ENCODE peak calls at places on chromosome 7, in nine cellular contexts. One of them, this sample, is unnamed.

GRCh38 chr7:156094350-156095146 is 282.3 kb upstream of the SHH start:
- DNase-seq in stomach: no peak
- DNase-seq in IMR-90: no peak
- DNase-seq in brain microvascular endothelial cell: no peak
- DNase-seq in Panc1: no peak
- DNase-seq in left lung: no peak
- DNase-seq in left ventricle myocardium inferior: no peak
- DNase-seq in right lobe of liver: no peak
- DNase-seq in fibroblast of pulmonary artery: no peak
- DNase-seq in this sample: no peak

GRCh38 chr7:156652886-156653568 is 12.5 kb downstream of the RNF32 start:
- DNase-seq in Panc1: no peak
- DNase-seq in left ventricle myocardium inferior: no peak
- DNase-seq in left lung: no peak
- DNase-seq in right lobe of liver: no peak
- DNase-seq in IMR-90: peak
- DNase-seq in fibroblast of pulmonary artery: no peak
- DNase-seq in brain microvascular endothelial cell: peak
- DNase-seq in stomach: no peak
- DNase-seq in this sample: peak

GRCh38 chr7:35512716-35513115 is 182.2 kb downstream of the HERPUD2 start:
- DNase-seq in left ventricle myocardium inferior: no peak
- DNase-seq in IMR-90: no peak
- DNase-seq in right lobe of liver: peak
- DNase-seq in stomach: no peak
- DNase-seq in left lung: no peak
- DNase-seq in fibroblast of pulmonary artery: no peak
- DNase-seq in brain microvascular endothelial cell: no peak
- DNase-seq in Panc1: no peak
- DNase-seq in this sample: no peak

GRCh38 chr7:47371733-47372368 is 210.1 kb downstream of the TNS3 start:
- DNase-seq in right lobe of liver: peak
- DNase-seq in Panc1: no peak
- DNase-seq in left ventricle myocardium inferior: peak
- DNase-seq in left lung: peak
- DNase-seq in fibroblast of pulmonary artery: peak
- DNase-seq in stomach: peak
- DNase-seq in brain microvascular endothelial cell: peak
- DNase-seq in IMR-90: peak
- DNase-seq in this sample: peak

GRCh38 chr7:152522551-152522950 is 86.7 kb upstream of the KMT2C start:
- DNase-seq in Panc1: no peak
- DNase-seq in left lung: no peak
- DNase-seq in right lobe of liver: no peak
- DNase-seq in fibroblast of pulmonary artery: peak
- DNase-seq in brain microvascular endothelial cell: no peak
- DNase-seq in left ventricle myocardium inferior: peak
- DNase-seq in stomach: no peak
- DNase-seq in IMR-90: no peak
- DNase-seq in this sample: peak

GRCh38 chr7:51123322-51124021 is 193.1 kb downstream of the COBL start:
- DNase-seq in left lung: peak
- DNase-seq in stomach: no peak
- DNase-seq in IMR-90: peak
- DNase-seq in left ventricle myocardium inferior: no peak
- DNase-seq in brain microvascular endothelial cell: peak
- DNase-seq in fibroblast of pulmonary artery: peak
- DNase-seq in right lobe of liver: no peak
- DNase-seq in Panc1: peak
- DNase-seq in this sample: peak

GRCh38 chr7:143514995-143515735 is 37.5 kb downstream of the TAS2R41 start:
- DNase-seq in IMR-90: no peak
- DNase-seq in left ventricle myocardium inferior: no peak
- DNase-seq in right lobe of liver: no peak
- DNase-seq in brain microvascular endothelial cell: peak
- DNase-seq in Panc1: no peak
- DNase-seq in left lung: no peak
- DNase-seq in fibroblast of pulmonary artery: no peak
- DNase-seq in stomach: no peak
- DNase-seq in this sample: peak

GRCh38 chr7:158828343-158829020 is 827 bp downstream of the ESYT2 start:
- DNase-seq in left ventricle myocardium inferior: peak
- DNase-seq in left lung: peak
- DNase-seq in fibroblast of pulmonary artery: no peak
- DNase-seq in IMR-90: no peak
- DNase-seq in brain microvascular endothelial cell: no peak
- DNase-seq in right lobe of liver: peak
- DNase-seq in Panc1: no peak
- DNase-seq in stomach: peak
- DNase-seq in this sample: peak

GRCh38 chr7:39073432-39073831 is 95.7 kb downstream of the POU6F2 start:
- DNase-seq in left ventricle myocardium inferior: no peak
- DNase-seq in IMR-90: no peak
- DNase-seq in Panc1: no peak
- DNase-seq in left lung: peak
- DNase-seq in right lobe of liver: no peak
- DNase-seq in stomach: no peak
- DNase-seq in brain microvascular endothelial cell: no peak
- DNase-seq in fibroblast of pulmonary artery: no peak
- DNase-seq in this sample: peak

DNA sequence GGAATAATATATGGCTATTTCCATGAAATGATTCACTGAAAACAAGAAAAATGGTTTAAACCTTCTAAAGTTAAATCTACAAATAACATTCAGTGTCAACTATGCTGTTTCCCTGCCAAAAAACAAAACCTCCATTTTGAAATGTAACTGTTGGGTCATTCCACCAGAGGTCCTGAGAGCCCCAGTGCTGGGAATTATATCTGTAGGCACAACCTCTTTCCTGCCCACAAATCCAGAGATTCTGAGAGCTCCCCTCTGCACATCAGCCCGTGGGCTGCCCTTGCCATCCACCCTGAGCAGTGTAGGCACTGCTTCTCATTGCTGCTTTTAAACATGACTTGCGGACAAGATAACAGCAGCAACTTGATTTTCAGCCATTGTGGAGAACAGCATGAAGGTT is 198.6 kb downstream of the TMEM178B start:
- DNase-seq in IMR-90: no peak
- DNase-seq in fibroblast of pulmonary artery: no peak
- DNase-seq in left lung: no peak
- DNase-seq in Panc1: no peak
- DNase-seq in stomach: no peak
- DNase-seq in right lobe of liver: no peak
- DNase-seq in brain microvascular endothelial cell: no peak
- DNase-seq in left ventricle myocardium inferior: no peak
- DNase-seq in this sample: no peak
- H3K4me3 ChIP-seq in IMR-90: no peak
- H3K4me3 ChIP-seq in fibroblast of pulmonary artery: no peak
- H3K4me3 ChIP-seq in left lung: no peak
- H3K4me3 ChIP-seq in Panc1: no peak
- H3K4me3 ChIP-seq in stomach: no peak
- H3K4me3 ChIP-seq in right lobe of liver: no peak
- H3K4me3 ChIP-seq in brain microvascular endothelial cell: no peak
- H3K4me3 ChIP-seq in left ventricle myocardium inferior: no peak
- H3K4me3 ChIP-seq in this sample: no peak

GRCh38 chr7:608361-608760 is 88.7 kb upstream of the PDGFA start:
- DNase-seq in IMR-90: no peak
- DNase-seq in fibroblast of pulmonary artery: no peak
- DNase-seq in brain microvascular endothelial cell: no peak
- DNase-seq in stomach: no peak
- DNase-seq in left lung: no peak
- DNase-seq in right lobe of liver: no peak
- DNase-seq in left ventricle myocardium inferior: no peak
- DNase-seq in Panc1: no peak
- DNase-seq in this sample: no peak
- TF ChIP-seq CTCF in IMR-90: no peak
- TF ChIP-seq CTCF in fibroblast of pulmonary artery: no peak
- TF ChIP-seq CTCF in brain microvascular endothelial cell: no peak
- TF ChIP-seq CTCF in stomach: no peak
- TF ChIP-seq CTCF in left lung: no peak
- TF ChIP-seq CTCF in right lobe of liver: no peak
- TF ChIP-seq CTCF in left ventricle myocardium inferior: no peak
- TF ChIP-seq CTCF in Panc1: no peak
- TF ChIP-seq CTCF in this sample: no peak

DNA sequence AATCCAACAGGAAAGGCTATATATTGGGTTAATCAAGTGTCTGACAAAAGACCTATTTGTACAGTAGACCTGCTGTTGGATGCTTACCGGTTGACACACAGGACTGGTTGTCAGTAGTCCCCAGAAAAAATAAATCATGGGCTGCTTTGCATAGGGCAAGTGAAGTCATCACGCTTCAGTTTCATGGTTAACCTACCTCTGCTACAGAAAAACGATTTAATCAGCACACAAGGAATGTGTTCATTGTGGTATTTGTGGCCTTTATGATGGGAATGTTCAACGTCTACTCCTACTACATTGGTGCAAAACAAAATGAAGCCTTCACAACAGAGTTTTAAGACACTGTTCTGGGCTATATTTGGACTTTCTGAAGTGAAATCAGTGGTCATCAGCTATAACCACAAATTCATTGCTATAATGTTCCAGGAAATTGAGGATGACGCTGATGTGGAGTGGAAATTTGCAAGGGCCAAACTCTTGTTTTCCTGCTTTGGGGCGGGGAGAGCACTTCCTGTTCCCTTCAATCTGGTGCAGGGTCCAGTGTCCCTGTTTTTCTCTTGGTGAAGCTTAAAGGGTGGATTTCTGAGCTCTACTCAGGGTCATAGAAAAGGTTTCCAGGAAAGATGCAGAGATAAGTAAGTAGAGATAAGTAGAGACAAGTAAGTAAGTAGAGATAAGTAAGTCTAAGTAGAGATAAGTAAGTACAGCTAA is 39.3 kb upstream of the GGCT start:
- DNase-seq in brain microvascular endothelial cell: no peak
- DNase-seq in right lobe of liver: no peak
- DNase-seq in fibroblast of pulmonary artery: no peak
- DNase-seq in Panc1: no peak
- DNase-seq in left ventricle myocardium inferior: no peak
- DNase-seq in stomach: no peak
- DNase-seq in left lung: no peak
- DNase-seq in IMR-90: no peak
- DNase-seq in this sample: no peak
- H3K4me3 ChIP-seq in brain microvascular endothelial cell: no peak
- H3K4me3 ChIP-seq in right lobe of liver: no peak
- H3K4me3 ChIP-seq in fibroblast of pulmonary artery: no peak
- H3K4me3 ChIP-seq in Panc1: no peak
- H3K4me3 ChIP-seq in left ventricle myocardium inferior: no peak
- H3K4me3 ChIP-seq in stomach: no peak
- H3K4me3 ChIP-seq in left lung: no peak
- H3K4me3 ChIP-seq in IMR-90: no peak
- H3K4me3 ChIP-seq in this sample: no peak

GRCh38 chr7:30019387-30019786 is 7.1 kb downstream of the FKBP14 start:
- DNase-seq in stomach: no peak
- DNase-seq in right lobe of liver: no peak
- DNase-seq in left lung: no peak
- DNase-seq in fibroblast of pulmonary artery: no peak
- DNase-seq in IMR-90: no peak
- DNase-seq in brain microvascular endothelial cell: no peak
- DNase-seq in left ventricle myocardium inferior: no peak
- DNase-seq in Panc1: no peak
- DNase-seq in this sample: no peak
- TF ChIP-seq CTCF in stomach: no peak
- TF ChIP-seq CTCF in right lobe of liver: peak
- TF ChIP-seq CTCF in left lung: no peak
- TF ChIP-seq CTCF in fibroblast of pulmonary artery: peak
- TF ChIP-seq CTCF in IMR-90: peak
- TF ChIP-seq CTCF in brain microvascular endothelial cell: peak
- TF ChIP-seq CTCF in left ventricle myocardium inferior: no peak
- TF ChIP-seq CTCF in Panc1: no peak
- TF ChIP-seq CTCF in this sample: no peak

DNA sequence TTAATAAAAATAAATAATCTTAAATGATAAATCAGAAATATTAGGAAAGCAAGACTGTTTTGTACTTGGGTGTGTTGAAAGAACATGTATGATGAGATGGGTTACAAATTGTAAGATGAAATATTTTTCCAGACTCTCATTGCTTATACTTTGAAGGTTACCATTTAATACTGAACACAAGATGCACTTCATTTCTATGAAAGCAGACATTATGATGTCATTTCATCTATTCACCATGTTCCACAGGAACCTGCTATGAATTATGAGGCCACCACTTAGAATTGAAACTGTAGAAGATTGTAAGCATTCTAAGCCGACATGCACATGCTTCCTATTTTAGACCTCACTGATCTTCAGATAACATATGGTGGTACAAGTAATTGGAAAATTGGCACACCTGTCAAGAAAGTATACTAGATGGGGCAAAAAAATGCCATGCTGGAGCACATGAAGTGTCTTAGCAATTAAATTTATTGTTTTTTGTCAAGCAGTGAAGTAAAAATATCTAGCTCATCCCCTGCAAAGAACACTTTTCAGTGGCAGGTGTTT is 195.0 kb downstream of the PHF14 start:
- DNase-seq in Panc1: no peak
- DNase-seq in stomach: no peak
- DNase-seq in IMR-90: no peak
- DNase-seq in fibroblast of pulmonary artery: no peak
- DNase-seq in left ventricle myocardium inferior: no peak
- DNase-seq in brain microvascular endothelial cell: no peak
- DNase-seq in left lung: no peak
- DNase-seq in right lobe of liver: no peak
- DNase-seq in this sample: no peak
- H3K4me3 ChIP-seq in Panc1: no peak
- H3K4me3 ChIP-seq in stomach: no peak
- H3K4me3 ChIP-seq in IMR-90: no peak
- H3K4me3 ChIP-seq in fibroblast of pulmonary artery: no peak
- H3K4me3 ChIP-seq in left ventricle myocardium inferior: no peak
- H3K4me3 ChIP-seq in brain microvascular endothelial cell: no peak
- H3K4me3 ChIP-seq in left lung: no peak
- H3K4me3 ChIP-seq in right lobe of liver: no peak
- H3K4me3 ChIP-seq in this sample: no peak

DNA sequence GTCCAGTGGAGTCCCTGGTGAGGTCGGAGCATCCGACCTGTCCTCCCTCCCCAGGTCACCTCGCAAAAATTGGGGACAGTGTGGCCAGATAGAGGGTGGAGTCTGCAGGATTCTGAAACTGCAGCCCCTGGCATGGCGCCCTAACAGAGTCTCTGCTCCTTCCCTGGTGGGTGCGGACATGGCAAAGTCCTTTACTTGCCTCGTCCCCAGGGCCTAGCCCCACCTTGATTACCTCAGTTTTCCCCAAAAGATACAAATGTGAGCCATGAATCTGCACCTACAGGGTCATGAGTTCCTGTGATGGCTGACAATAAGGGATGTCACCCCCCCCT is 47.7 kb downstream of the NPVF start:
- DNase-seq in fibroblast of pulmonary artery: no peak
- DNase-seq in right lobe of liver: no peak
- DNase-seq in brain microvascular endothelial cell: no peak
- DNase-seq in Panc1: no peak
- DNase-seq in IMR-90: no peak
- DNase-seq in left lung: no peak
- DNase-seq in stomach: no peak
- DNase-seq in left ventricle myocardium inferior: no peak
- DNase-seq in this sample: no peak
- TF ChIP-seq CTCF in fibroblast of pulmonary artery: no peak
- TF ChIP-seq CTCF in right lobe of liver: no peak
- TF ChIP-seq CTCF in brain microvascular endothelial cell: no peak
- TF ChIP-seq CTCF in Panc1: peak
- TF ChIP-seq CTCF in IMR-90: no peak
- TF ChIP-seq CTCF in left lung: peak
- TF ChIP-seq CTCF in stomach: no peak
- TF ChIP-seq CTCF in left ventricle myocardium inferior: no peak
- TF ChIP-seq CTCF in this sample: no peak

This sample was measured in cardiac fibroblast.